ENCODE peak calls at places on chromosomes 11 and 22, in nine cellular contexts. V is tibial nerve; E is AG04450; U is IMR-90; B is Peyer's patch; Z is tibial artery; H is ascending aorta; D is CD8-positive, alpha-beta T cell; O is pancreas. R is an unnamed sample.

GRCh38 chr22:41563051-41563711 is 2.4 kb downstream of the CSDC2 start:
- DNase-seq in V (no peak), E (no peak), U (peak), B (no peak), Z (peak), H (no peak), D (no peak), O (no peak), R (no peak)

GRCh38 chr11:3134651-3135490 is 30.2 kb downstream of the OSBPL5 start:
- DNase-seq in V (no peak), E (no peak), U (no peak), B (no peak), Z (peak), H (no peak), D (no peak), O (no peak), R (no peak)

GRCh38 chr11:101444851-101445250 is 139.0 kb downstream of the TRPC6 start:
- DNase-seq in V (no peak), E (no peak), U (no peak), B (no peak), Z (no peak), H (no peak), D (no peak), O (no peak), R (no peak)

GRCh38 chr22:31083923-31084810 is 3.0 kb downstream of the SMTN start:
- DNase-seq in V (no peak), E (no peak), U (no peak), B (no peak), Z (no peak), H (no peak), D (no peak), O (peak), R (no peak)

GRCh38 chr11:96338910-96339703 is 3.9 kb downstream of the MAML2 start:
- DNase-seq in V (peak), E (no peak), U (peak), B (peak), Z (peak), H (no peak), D (peak), O (no peak), R (no peak)

GRCh38 chr11:120357620-120358019 is 21.4 kb downstream of the ARHGEF12 start:
- DNase-seq in V (no peak), E (no peak), U (no peak), B (no peak), Z (no peak), H (no peak), D (no peak), O (no peak), R (no peak)

GRCh38 chr11:23540101-23540561 is 679.9 kb upstream of the CCDC179 start:
- DNase-seq in V (no peak), E (peak), U (peak), B (no peak), Z (no peak), H (no peak), D (no peak), O (no peak), R (peak)

GRCh38 chr11:2444301-2445106 is at the start of the genes KCNQ1 and TRPM5:
- DNase-seq in V (no peak), E (no peak), U (no peak), B (peak), Z (peak), H (no peak), D (peak), O (peak), R (no peak)

GRCh38 chr22:27986459-27986858 is 67.4 kb upstream of the PITPNB start:
- DNase-seq in V (no peak), E (no peak), U (no peak), B (peak), Z (no peak), H (no peak), D (no peak), O (no peak), R (no peak)

GRCh38 chr11:126139541-126140091 is 71.8 kb downstream of the RPUSD4 start:
- DNase-seq in V (no peak), E (no peak), U (peak), B (no peak), Z (no peak), H (no peak), D (no peak), O (no peak), R (no peak)

GRCh38 chr22:48369789-48370507 is 1457.7 kb downstream of the BRD1 start:
- DNase-seq in V (no peak), E (no peak), U (no peak), B (peak), Z (peak), H (no peak), D (no peak), O (no peak), R (no peak)

DNA sequence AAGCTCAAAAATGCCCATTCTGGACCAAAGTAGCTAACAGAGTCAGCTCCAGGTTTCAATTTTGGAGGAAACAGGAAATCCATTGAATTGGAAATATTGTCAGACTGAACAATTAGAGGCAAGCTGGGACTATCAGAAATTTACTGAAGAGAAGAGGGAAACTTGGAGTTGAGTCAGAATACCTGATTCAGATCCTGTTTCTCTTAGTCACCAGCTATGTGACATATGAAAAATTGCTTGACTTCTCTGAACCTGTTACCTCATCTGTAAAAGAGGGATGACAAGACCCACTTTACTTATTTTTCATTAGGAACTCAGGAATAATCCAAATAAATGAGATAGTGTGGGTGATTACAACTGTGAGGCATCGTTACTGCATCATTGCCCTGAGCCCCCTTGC is 148.9 kb upstream of the CADM1 start:
- DNase-seq in V (no peak), E (no peak), U (peak), B (no peak), Z (no peak), H (no peak), D (no peak), O (no peak), R (no peak)
- H3K4me3 ChIP-seq in V (no peak), E (no peak), U (no peak), B (no peak), Z (no peak), H (no peak), D (no peak), O (no peak), R (no peak)

GRCh38 chr11:73343076-73343833 is 32.9 kb upstream of the RELT start:
- DNase-seq in V (no peak), E (no peak), U (no peak), B (no peak), Z (no peak), H (no peak), D (no peak), O (no peak), R (no peak)
- H3K4me3 ChIP-seq in V (peak), E (no peak), U (no peak), B (no peak), Z (peak), H (peak), D (no peak), O (peak), R (no peak)

GRCh38 chr11:46277623-46278386 is at the start of gene CREB3L1:
- DNase-seq in V (no peak), E (no peak), U (no peak), B (peak), Z (no peak), H (no peak), D (no peak), O (no peak), R (no peak)
- H3K4me3 ChIP-seq in V (peak), E (peak), U (peak), B (peak), Z (peak), H (peak), D (no peak), O (peak), R (peak)

GRCh38 chr11:64801591-64802369 is 1.2 kb downstream of the MAP4K2 start:
- DNase-seq in V (no peak), E (no peak), U (no peak), B (no peak), Z (no peak), H (no peak), D (no peak), O (no peak), R (no peak)

GRCh38 chr11:64803163-64803845 is at the start of gene MAP4K2:
- DNase-seq in V (peak), E (peak), U (peak), B (peak), Z (peak), H (peak), D (peak), O (peak), R (peak)

GRCh38 chr11:64803846-64804345 is 882 bp upstream of the MAP4K2 start:
- DNase-seq in V (no peak), E (no peak), U (no peak), B (no peak), Z (no peak), H (no peak), D (no peak), O (no peak), R (no peak)

GRCh38 chr11:64800633-64801464 is 2.2 kb downstream of the MAP4K2 start:
- DNase-seq in V (no peak), E (no peak), U (no peak), B (no peak), Z (no peak), H (no peak), D (no peak), O (no peak), R (no peak)

GRCh38 chr11:64802370-64803162 is 448 bp downstream of the MAP4K2 start:
- DNase-seq in V (no peak), E (no peak), U (no peak), B (peak), Z (no peak), H (no peak), D (peak), O (no peak), R (no peak)
- H3K4me3 ChIP-seq in V (peak), E (peak), U (peak), B (peak), Z (peak), H (peak), D (peak), O (peak), R (peak)

DNA sequence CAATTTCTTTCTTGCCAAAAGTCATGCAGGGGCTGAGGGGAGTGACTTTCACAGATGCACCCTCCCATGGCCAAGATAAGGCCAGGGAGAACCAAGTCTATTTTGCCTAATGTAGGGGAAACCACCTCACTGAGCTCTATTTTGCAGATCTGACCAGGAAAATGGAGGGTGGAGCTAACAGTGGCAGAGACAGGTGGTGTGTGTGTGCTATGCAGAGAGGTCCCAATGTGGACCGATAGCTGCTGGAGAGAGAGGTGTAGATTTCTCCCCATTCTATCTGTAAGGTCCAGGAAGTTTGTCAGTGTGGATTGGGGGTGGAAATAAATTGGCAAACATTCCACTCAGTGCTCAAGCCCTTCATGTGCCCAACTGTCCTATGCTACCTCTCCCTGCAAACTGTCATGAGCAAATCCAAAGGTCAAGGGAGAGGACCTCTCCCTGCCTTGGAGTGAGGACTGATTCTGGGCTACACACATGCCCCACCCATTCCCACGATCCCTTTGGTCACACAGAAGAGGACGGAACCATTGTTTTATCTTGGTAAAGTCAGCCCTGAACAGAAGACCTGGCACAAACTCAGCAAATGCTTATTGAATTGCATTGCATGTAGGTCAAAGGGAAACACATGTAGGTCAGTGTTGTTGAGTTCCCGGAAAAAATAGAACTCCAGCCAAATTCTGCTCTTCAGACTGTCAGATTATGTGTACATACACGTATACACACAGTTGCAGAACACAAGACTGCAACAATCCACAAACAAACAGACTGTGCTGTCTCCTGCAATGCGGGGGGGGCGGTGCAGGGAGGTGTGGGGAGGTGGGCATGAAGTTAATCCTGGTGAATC is 65.9 kb downstream of the C11orf58 start:
- DNase-seq in V (no peak), E (no peak), U (no peak), B (peak), Z (peak), H (no peak), D (no peak), O (no peak), R (no peak)
- H3K4me3 ChIP-seq in V (no peak), E (no peak), U (no peak), B (no peak), Z (no peak), H (no peak), D (no peak), O (no peak), R (no peak)

GRCh38 chr11:32610926-32611325 is 27.3 kb downstream of the EIF3M start:
- DNase-seq in V (no peak), E (no peak), U (no peak), B (no peak), Z (no peak), H (no peak), D (no peak), O (no peak), R (no peak)

GRCh38 chr11:32613500-32614151 is 30.0 kb downstream of the EIF3M start:
- DNase-seq in V (no peak), E (no peak), U (no peak), B (no peak), Z (no peak), H (no peak), D (no peak), O (no peak), R (no peak)

GRCh38 chr11:32616903-32617302 is 33.3 kb downstream of the EIF3M start:
- DNase-seq in V (no peak), E (no peak), U (no peak), B (no peak), Z (no peak), H (no peak), D (no peak), O (no peak), R (no peak)

DNA sequence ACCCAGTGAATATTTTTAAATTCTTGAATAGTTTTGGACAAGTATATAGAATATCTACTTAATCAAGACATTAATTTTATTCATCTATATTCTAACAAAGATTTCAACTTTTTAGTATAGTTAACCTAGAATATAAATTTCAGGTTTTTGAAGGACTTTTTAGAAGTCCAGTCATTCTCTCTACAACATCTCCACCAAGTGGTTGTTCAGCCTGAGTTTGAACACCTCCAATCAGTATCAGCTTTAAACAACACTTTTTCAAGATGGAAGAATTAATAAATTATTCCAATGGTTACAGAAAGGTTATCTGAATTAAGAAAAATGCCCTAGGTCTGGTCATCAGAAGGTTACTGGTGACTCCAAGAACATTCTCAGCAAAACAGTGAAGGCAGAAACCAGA is 31.8 kb downstream of the EIF3M start:
- DNase-seq in V (no peak), E (no peak), U (no peak), B (no peak), Z (no peak), H (no peak), D (no peak), O (no peak), R (no peak)
- H3K4me3 ChIP-seq in V (no peak), E (no peak), U (no peak), B (no peak), Z (no peak), H (no peak), D (no peak), O (no peak), R (no peak)

GRCh38 chr22:50313021-50313420 is 5.6 kb upstream of the PLXNB2 start:
- DNase-seq in V (no peak), E (no peak), U (no peak), B (no peak), Z (no peak), H (no peak), D (no peak), O (no peak), R (no peak)

GRCh38 chr22:50315289-50316113 is 8.1 kb upstream of the PLXNB2 start:
- DNase-seq in V (no peak), E (no peak), U (no peak), B (no peak), Z (no peak), H (no peak), D (no peak), O (no peak), R (no peak)

GRCh38 chr22:50313600-50313999 is 6.2 kb upstream of the PLXNB2 start:
- DNase-seq in V (no peak), E (no peak), U (no peak), B (peak), Z (no peak), H (no peak), D (no peak), O (no peak), R (no peak)

GRCh38 chr22:50314455-50315288 is 7.2 kb upstream of the PLXNB2 start:
- DNase-seq in V (no peak), E (no peak), U (no peak), B (peak), Z (peak), H (no peak), D (peak), O (peak), R (peak)

DNA sequence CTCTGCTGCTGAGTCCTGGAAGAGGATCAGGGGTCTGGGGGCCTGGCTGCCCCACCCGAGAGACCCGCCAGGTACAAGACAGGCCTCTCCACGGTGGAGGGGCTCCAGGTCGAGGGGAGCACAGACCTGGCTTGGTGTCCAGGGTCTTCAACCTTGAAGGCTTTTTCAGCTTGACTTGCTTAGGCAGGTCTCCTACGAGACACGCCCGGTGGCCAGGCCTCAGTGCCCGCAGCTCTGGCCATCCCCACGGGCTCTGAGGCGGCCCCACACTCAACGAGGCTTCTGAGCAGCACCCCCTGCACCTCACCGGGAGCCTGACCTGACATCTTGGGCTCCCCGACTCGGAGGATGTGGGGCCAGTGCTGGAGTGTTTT is 6.6 kb upstream of the PLXNB2 start:
- DNase-seq in V (no peak), E (no peak), U (no peak), B (no peak), Z (no peak), H (no peak), D (no peak), O (no peak), R (no peak)
- H3K4me3 ChIP-seq in V (no peak), E (no peak), U (no peak), B (peak), Z (no peak), H (no peak), D (peak), O (no peak), R (peak)

GRCh38 chr11:129694966-129695365 is 120.7 kb upstream of the TMEM45B start:
- DNase-seq in V (no peak), E (no peak), U (no peak), B (no peak), Z (no peak), H (no peak), D (no peak), O (no peak), R (no peak)

GRCh38 chr11:129694538-129694937 is 121.1 kb upstream of the TMEM45B start:
- DNase-seq in V (no peak), E (no peak), U (no peak), B (no peak), Z (no peak), H (no peak), D (no peak), O (no peak), R (no peak)

GRCh38 chr11:129698212-129698611 is 117.4 kb upstream of the TMEM45B start:
- DNase-seq in V (no peak), E (no peak), U (no peak), B (no peak), Z (no peak), H (no peak), D (no peak), O (no peak), R (no peak)

GRCh38 chr11:129696309-129696989 is 119.2 kb upstream of the TMEM45B start:
- DNase-seq in V (no peak), E (no peak), U (no peak), B (no peak), Z (no peak), H (no peak), D (no peak), O (no peak), R (no peak)

DNA sequence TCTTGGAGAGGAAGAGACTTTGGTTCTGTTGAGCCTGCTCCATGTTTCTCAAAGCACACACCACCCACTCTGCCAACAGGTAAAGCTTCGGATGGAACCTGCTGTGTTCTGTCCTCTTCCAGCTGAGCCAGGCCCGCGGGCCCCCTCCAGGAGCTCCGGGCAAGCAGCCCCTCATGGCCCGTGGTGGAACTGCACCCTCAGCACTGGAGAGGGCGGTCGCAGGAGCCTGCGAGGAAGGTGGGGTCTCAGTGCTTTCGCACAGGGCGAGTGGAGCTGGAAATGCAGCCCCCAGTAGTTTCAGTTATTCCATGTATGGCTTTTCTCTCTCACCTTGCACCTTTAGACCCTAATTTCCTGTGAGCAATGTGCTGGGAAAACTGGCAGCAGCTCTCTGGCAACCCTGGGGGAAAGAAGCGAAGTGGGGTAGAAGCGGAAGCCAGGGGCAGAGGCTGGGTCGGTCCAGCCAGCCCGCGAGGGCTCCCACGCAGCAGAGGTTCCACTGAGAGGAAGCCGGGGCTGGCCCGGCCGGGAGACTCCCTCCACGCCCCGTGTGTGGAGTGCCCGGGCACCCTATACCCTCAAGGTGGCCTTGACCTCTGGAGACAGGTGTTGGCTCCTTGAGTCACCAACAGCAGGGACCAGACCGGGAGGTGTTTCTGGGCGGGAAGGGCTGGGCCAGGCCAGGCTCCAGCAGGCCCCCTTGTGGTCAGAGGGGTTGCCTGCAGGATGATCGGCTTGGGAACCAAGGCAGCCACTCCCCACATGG is 119.9 kb upstream of the TMEM45B start:
- DNase-seq in V (no peak), E (no peak), U (peak), B (peak), Z (no peak), H (no peak), D (peak), O (peak), R (peak)
- H3K4me3 ChIP-seq in V (no peak), E (peak), U (no peak), B (peak), Z (no peak), H (peak), D (peak), O (peak), R (peak)

DNA sequence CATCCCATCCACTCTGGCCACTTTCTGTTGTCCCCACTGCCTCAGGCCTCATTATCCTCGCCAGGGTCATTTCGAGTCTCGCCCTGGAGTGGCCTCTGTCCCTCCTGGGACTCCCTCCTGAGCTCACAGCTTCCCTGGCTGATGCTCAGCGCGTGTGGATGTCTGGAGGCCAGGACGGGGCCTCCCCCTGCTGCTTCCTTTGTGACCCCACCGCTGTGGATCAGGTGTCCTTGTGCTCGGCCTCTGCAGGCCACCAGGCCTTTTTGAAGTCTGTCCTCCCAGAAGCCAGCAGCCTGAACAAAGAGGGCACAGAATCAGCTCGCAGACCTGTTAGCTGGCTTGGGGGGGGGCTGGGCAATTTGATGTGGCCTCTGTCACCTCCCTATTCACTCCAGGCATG is 13.5 kb downstream of the CBX6 start:
- DNase-seq in V (no peak), E (no peak), U (no peak), B (no peak), Z (no peak), H (no peak), D (no peak), O (no peak), R (no peak)
- H3K4me3 ChIP-seq in V (no peak), E (no peak), U (no peak), B (no peak), Z (no peak), H (no peak), D (no peak), O (no peak), R (no peak)

R was measured in Jurkat, Clone E6-1.